ENCODE peak calls at places on chromosome 2, in four cellular contexts. L is OCI-M1; B is activated T-cell treated with anti-CD3 and anti-CD28 coated beads, Interleukin-2, amount 50 U/mL, for 72 hours; H is retinal pigment epithelial cell. A is an unnamed sample.

GRCh38 chr2:233419626-233420431 is 65.5 kb downstream of the DGKD start:
- DNase-seq in H (no peak), B (peak), L (no peak), A (no peak)

GRCh38 chr2:106561803-106562202 is 74.6 kb downstream of the CD8B2 start:
- DNase-seq in H (no peak), L (no peak), B (no peak), A (no peak)

GRCh38 chr2:36716136-36716535 is 19.6 kb downstream of the VIT start:
- DNase-seq in H (no peak), B (no peak), L (no peak), A (no peak)

GRCh38 chr2:219352448-219353023 is 20.0 kb upstream of the RESP18 start:
- DNase-seq in L (peak), H (no peak), B (peak), A (peak)

GRCh38 chr2:237864030-237864931 is 4.9 kb downstream of the RAMP1 start:
- DNase-seq in H (no peak), L (no peak), B (no peak), A (no peak)

GRCh38 chr2:17257194-17257909 is 260.9 kb downstream of the RAD51AP2 start:
- DNase-seq in L (peak), B (no peak), H (no peak), A (no peak)

GRCh38 chr2:176552456-176553135 is 283.4 kb downstream of the MTX2 start:
- DNase-seq in B (no peak), L (no peak), H (no peak), A (no peak)

GRCh38 chr2:140808816-140809215 is 1322.0 kb downstream of the LRP1B start:
- DNase-seq in B (no peak), L (peak), H (no peak), A (no peak)

GRCh38 chr2:169285528-169285927 is 76.8 kb downstream of the LRP2 start:
- DNase-seq in H (no peak), B (no peak), L (no peak), A (no peak)

GRCh38 chr2:136308621-136309020 is 190.7 kb upstream of the CXCR4 start:
- DNase-seq in H (no peak), L (no peak), B (no peak), A (no peak)

GRCh38 chr2:106867231-106867943 is 18.6 kb downstream of the ST6GAL2 start:
- DNase-seq in H (no peak), B (no peak), L (no peak), A (no peak)

GRCh38 chr2:65055427-65056214 is 595 bp upstream of the CEP68 start:
- DNase-seq in L (no peak), H (no peak), B (no peak), A (peak)

GRCh38 chr2:88307817-88308216 is 137.7 kb downstream of the THNSL2 start:
- DNase-seq in L (peak), B (peak), H (peak), A (peak)

GRCh38 chr2:107936427-107937359 is 49.6 kb upstream of the SLC5A7 start:
- DNase-seq in L (peak), H (no peak), B (peak), A (peak)